ENCODE peak calls at places on chromosomes 16 and 17, in four cellular contexts. One of them, this sample, is unnamed.

GRCh38 chr17:59617141-59617757 is 2.4 kb upstream of the CLTC start:
- DNase-seq in transverse colon: no peak
- DNase-seq in RWPE2: no peak
- DNase-seq in effector memory CD4-positive, alpha-beta T cell: no peak
- DNase-seq in this sample: no peak

GRCh38 chr16:83970430-83970815 is 2.4 kb downstream of the NECAB2 start:
- DNase-seq in transverse colon: no peak
- DNase-seq in RWPE2: peak; percentile 38
- DNase-seq in effector memory CD4-positive, alpha-beta T cell: no peak
- DNase-seq in this sample: no peak

GRCh38 chr16:64412578-64413280 is 709.1 kb downstream of the CDH11 start:
- DNase-seq in transverse colon: no peak
- DNase-seq in RWPE2: no peak
- DNase-seq in effector memory CD4-positive, alpha-beta T cell: no peak
- DNase-seq in this sample: no peak

GRCh38 chr16:11748404-11749254 is 6.0 kb upstream of the TXNDC11 start:
- DNase-seq in transverse colon: peak; percentile 59
- DNase-seq in RWPE2: no peak
- DNase-seq in effector memory CD4-positive, alpha-beta T cell: no peak
- DNase-seq in this sample: no peak

GRCh38 chr16:2237552-2238395 is 1.5 kb downstream of the DNASE1L2 start:
- DNase-seq in transverse colon: no peak
- DNase-seq in RWPE2: peak; percentile 66
- DNase-seq in effector memory CD4-positive, alpha-beta T cell: no peak
- DNase-seq in this sample: no peak

GRCh38 chr17:16418684-16419066 is 3.3 kb downstream of the TRPV2 start:
- DNase-seq in transverse colon: no peak
- DNase-seq in RWPE2: no peak
- DNase-seq in effector memory CD4-positive, alpha-beta T cell: no peak
- DNase-seq in this sample: no peak

GRCh38 chr17:36854982-36855381 is 82.3 kb upstream of the LHX1 start:
- DNase-seq in transverse colon: no peak
- DNase-seq in RWPE2: no peak
- DNase-seq in effector memory CD4-positive, alpha-beta T cell: no peak
- DNase-seq in this sample: no peak

GRCh38 chr17:72624652-72625051 is 467.8 kb downstream of the SLC39A11 start:
- DNase-seq in transverse colon: no peak
- DNase-seq in RWPE2: no peak
- DNase-seq in effector memory CD4-positive, alpha-beta T cell: no peak
- DNase-seq in this sample: no peak

GRCh38 chr17:75078097-75079022 is 9.4 kb upstream of the SLC16A5 start:
- DNase-seq in transverse colon: peak; percentile 49
- DNase-seq in RWPE2: no peak
- DNase-seq in effector memory CD4-positive, alpha-beta T cell: no peak
- DNase-seq in this sample: no peak

GRCh38 chr17:50516980-50517379 is 8.7 kb downstream of the MYCBPAP start:
- DNase-seq in transverse colon: no peak
- DNase-seq in RWPE2: no peak
- DNase-seq in effector memory CD4-positive, alpha-beta T cell: no peak
- DNase-seq in this sample: no peak

DNA sequence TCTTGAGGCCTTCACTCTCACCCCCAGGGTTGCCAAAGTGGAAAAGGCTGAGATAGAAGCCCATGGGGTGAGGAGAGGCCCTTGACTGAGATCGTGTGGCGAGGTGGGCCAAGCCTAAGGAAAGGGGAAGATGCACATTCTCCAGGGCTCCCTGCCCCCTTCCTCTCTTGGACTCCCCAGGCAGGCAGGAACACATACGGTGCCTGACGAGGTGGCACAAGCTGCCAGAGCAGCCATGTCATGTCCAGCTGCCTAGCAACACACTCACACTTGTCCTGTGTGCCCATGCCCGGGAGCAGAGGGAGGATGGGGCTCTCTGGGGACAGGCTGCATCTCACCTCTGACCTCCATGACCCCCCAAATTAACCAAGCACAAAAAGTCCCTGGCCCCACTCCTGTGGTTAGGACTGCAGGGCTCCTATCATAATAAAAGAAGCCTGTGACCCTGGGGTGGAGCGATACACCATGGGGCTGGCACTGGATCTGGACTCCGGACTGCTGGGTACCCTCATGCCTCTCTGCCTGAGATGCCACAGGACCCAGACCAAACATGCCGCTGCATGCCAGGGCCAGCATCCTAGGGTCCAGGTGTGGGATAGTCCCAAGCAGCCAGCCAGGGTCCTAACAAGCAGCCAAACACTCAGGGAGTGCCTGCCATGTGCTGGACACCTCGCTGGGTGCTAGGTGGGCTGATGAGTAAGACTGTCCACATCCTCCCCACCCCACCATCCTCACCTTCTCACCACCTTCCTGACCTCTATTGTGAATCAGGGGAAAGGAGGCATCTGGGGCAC is 2.6 kb downstream of the GIT1 start:
- DNase-seq in transverse colon: no peak
- DNase-seq in RWPE2: no peak
- DNase-seq in effector memory CD4-positive, alpha-beta T cell: no peak
- DNase-seq in this sample: no peak
- H3K4me3 ChIP-seq in transverse colon: no peak overlapping the region
- H3K4me3 ChIP-seq in RWPE2: no peak overlapping the region
- H3K4me3 ChIP-seq in effector memory CD4-positive, alpha-beta T cell: no peak overlapping the region
- H3K4me3 ChIP-seq in this sample: peak overlapping the region; percentile 89

DNA sequence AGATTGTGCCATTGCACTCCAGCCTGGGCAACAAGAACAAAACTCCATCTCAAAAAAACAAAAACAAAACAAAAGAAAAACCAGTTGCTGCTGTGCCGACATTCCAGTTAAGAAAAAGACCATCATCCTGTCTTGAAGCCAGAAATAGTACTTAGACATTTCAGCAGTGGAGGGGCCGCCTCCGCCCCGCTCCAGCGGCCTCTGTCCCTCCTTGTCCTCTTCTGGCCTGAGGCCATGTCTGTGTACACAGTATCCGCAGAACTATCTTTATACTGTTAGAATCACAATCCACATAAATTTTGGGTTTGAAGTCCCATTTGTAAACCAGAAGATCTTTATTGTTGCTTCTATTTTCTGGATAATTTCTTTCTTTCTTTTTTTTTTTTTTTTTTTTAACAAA is 24.9 kb downstream of the ZC3H18 start:
- DNase-seq in transverse colon: no peak
- DNase-seq in RWPE2: no peak
- DNase-seq in effector memory CD4-positive, alpha-beta T cell: no peak
- DNase-seq in this sample: no peak
- H3K36me3 ChIP-seq in transverse colon: peaks cover 19% of the 10 kb centered on the region
- H3K36me3 ChIP-seq in RWPE2: peaks cover 63% of the 10 kb centered on the region
- H3K36me3 ChIP-seq in effector memory CD4-positive, alpha-beta T cell: peaks cover 38% of the 10 kb centered on the region
- H3K36me3 ChIP-seq in this sample: peaks cover 20% of the 10 kb centered on the region

DNA sequence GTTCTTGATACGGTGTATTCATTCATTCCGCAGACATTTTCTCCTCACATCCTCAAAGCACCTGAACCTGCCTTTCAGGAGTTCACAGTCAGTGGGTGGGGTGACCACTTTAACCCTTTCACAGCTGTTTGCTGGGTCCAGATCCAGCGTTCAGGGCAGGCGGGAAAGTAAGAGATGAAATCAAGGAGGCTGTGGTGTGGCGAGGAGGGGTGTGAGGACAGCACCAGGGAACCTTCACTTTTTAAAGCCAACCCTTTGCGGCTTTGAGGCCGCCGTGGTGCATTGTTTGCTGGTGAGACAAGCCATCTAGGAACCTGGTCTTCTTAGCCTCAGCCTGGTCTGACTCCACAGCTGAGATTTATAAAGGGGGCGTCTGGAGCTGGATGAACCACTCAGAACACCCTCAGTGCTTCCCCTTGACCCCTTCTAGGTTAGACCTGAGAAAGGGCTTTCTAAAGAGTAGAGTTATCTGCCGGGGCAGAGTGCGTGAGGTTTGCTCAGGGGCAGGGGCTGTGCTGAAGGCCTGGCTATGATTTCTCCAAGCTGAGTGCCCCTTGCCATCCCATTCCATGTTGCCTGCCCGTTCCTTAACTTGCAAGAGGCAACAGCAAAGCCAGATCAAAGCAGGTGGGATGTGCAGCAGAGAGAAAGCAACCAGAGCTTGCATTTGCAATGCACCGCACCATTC is 933 bp downstream of the CCR7 start:
- DNase-seq in transverse colon: no peak
- DNase-seq in RWPE2: no peak
- DNase-seq in effector memory CD4-positive, alpha-beta T cell: peak; percentile 48
- DNase-seq in this sample: no peak
- H3K4me3 ChIP-seq in transverse colon: peak overlapping the region; percentile 18
- H3K4me3 ChIP-seq in RWPE2: no peak overlapping the region
- H3K4me3 ChIP-seq in effector memory CD4-positive, alpha-beta T cell: peak overlapping the region; percentile 87
- H3K4me3 ChIP-seq in this sample: no peak overlapping the region

GRCh38 chr16:19657831-19658230 is 60.2 kb downstream of the KNOP1 start:
- DNase-seq in transverse colon: no peak
- DNase-seq in RWPE2: no peak
- DNase-seq in effector memory CD4-positive, alpha-beta T cell: no peak
- DNase-seq in this sample: no peak
- H3K36me3 ChIP-seq in transverse colon: peaks cover 13% of the 10 kb centered on the region
- H3K36me3 ChIP-seq in RWPE2: no peaks in the 10 kb centered on the region
- H3K36me3 ChIP-seq in effector memory CD4-positive, alpha-beta T cell: peaks cover 10% of the 10 kb centered on the region
- H3K36me3 ChIP-seq in this sample: peaks cover 19% of the 10 kb centered on the region

GRCh38 chr17:4500188-4500565 is 1.5 kb downstream of the SPNS2 start:
- DNase-seq in transverse colon: no peak
- DNase-seq in RWPE2: no peak
- DNase-seq in effector memory CD4-positive, alpha-beta T cell: no peak
- DNase-seq in this sample: no peak
- H3K4me3 ChIP-seq in transverse colon: peak overlapping the region; percentile 31
- H3K4me3 ChIP-seq in RWPE2: no peak overlapping the region
- H3K4me3 ChIP-seq in effector memory CD4-positive, alpha-beta T cell: peak overlapping the region; percentile 59
- H3K4me3 ChIP-seq in this sample: peak overlapping the region; percentile 41

GRCh38 chr16:87747626-87748025 is 18.2 kb downstream of the KLHDC4 start:
- DNase-seq in transverse colon: no peak
- DNase-seq in RWPE2: no peak
- DNase-seq in effector memory CD4-positive, alpha-beta T cell: no peak
- DNase-seq in this sample: no peak

GRCh38 chr16:87741700-87742415 is 23.9 kb downstream of the KLHDC4 start:
- DNase-seq in transverse colon: no peak
- DNase-seq in RWPE2: no peak
- DNase-seq in effector memory CD4-positive, alpha-beta T cell: no peak
- DNase-seq in this sample: no peak

GRCh38 chr16:87744750-87745514 is 20.9 kb downstream of the KLHDC4 start:
- DNase-seq in transverse colon: peak; percentile 72
- DNase-seq in RWPE2: peak; percentile 69
- DNase-seq in effector memory CD4-positive, alpha-beta T cell: no peak
- DNase-seq in this sample: no peak

GRCh38 chr16:87742781-87743490 is 22.9 kb downstream of the KLHDC4 start:
- DNase-seq in transverse colon: no peak
- DNase-seq in RWPE2: no peak
- DNase-seq in effector memory CD4-positive, alpha-beta T cell: no peak
- DNase-seq in this sample: no peak

GRCh38 chr16:87746178-87746577 is 19.6 kb downstream of the KLHDC4 start:
- DNase-seq in transverse colon: no peak
- DNase-seq in RWPE2: no peak
- DNase-seq in effector memory CD4-positive, alpha-beta T cell: no peak
- DNase-seq in this sample: no peak
- H3K36me3 ChIP-seq in transverse colon: peaks cover 28% of the 10 kb centered on the region
- H3K36me3 ChIP-seq in RWPE2: peaks cover 47% of the 10 kb centered on the region
- H3K36me3 ChIP-seq in effector memory CD4-positive, alpha-beta T cell: peaks cover 78% of the 10 kb centered on the region
- H3K36me3 ChIP-seq in this sample: peaks cover 42% of the 10 kb centered on the region

DNA sequence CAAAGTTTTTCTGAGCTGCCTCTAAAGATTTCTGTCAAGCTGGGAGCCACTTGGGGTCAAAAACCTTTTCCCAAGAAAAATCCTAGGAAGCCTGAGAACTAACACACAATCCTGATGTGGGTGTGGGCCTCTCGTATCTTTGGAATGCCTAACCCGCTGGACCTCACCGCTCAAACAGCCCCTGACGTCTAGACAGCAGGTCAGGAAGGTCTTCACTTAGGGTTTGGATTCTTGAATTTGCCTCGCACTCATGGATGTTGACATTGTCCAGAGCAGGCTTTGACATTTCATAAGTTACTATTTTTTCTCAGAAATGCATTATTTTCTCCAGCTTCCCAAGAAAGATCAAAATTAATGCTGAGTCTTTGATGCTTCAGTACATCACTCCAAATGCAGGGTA is 18.9 kb downstream of the TEX2 start:
- DNase-seq in transverse colon: no peak
- DNase-seq in RWPE2: no peak
- DNase-seq in effector memory CD4-positive, alpha-beta T cell: no peak
- DNase-seq in this sample: no peak
- H3K4me3 ChIP-seq in transverse colon: no peak overlapping the region
- H3K4me3 ChIP-seq in RWPE2: no peak overlapping the region
- H3K4me3 ChIP-seq in effector memory CD4-positive, alpha-beta T cell: no peak overlapping the region
- H3K4me3 ChIP-seq in this sample: no peak overlapping the region

GRCh38 chr16:87836346-87836843 is 32.9 kb downstream of the SLC7A5 start:
- DNase-seq in transverse colon: no peak
- DNase-seq in RWPE2: no peak
- DNase-seq in effector memory CD4-positive, alpha-beta T cell: no peak
- DNase-seq in this sample: no peak
- H3K36me3 ChIP-seq in transverse colon: no peaks in the 10 kb centered on the region
- H3K36me3 ChIP-seq in RWPE2: peaks cover 100% of the 10 kb centered on the region
- H3K36me3 ChIP-seq in effector memory CD4-positive, alpha-beta T cell: peaks cover 58% of the 10 kb centered on the region
- H3K36me3 ChIP-seq in this sample: peaks cover 28% of the 10 kb centered on the region

This sample was measured in right atrium auricular region.